ENCODE peak calls at places on chromosomes 5 and 9, in five cellular contexts. L, X, H, W and R are unnamed samples.

GRCh38 chr5:33299621-33300208 is 141.1 kb upstream of the TARS1 start:
- DNase-seq in H (peak; percentile 2), L (no peak), X (no peak), W (no peak), R (no peak)

GRCh38 chr5:135615581-135616260 is 36.9 kb upstream of the CXCL14 start:
- DNase-seq in H (no peak), W (no peak), X (no peak), L (no peak), R (no peak)

GRCh38 chr5:123094919-123095693 is 6.1 kb downstream of the PRDM6 start:
- DNase-seq in X (peak; percentile 52), L (no peak), H (no peak), W (no peak), R (no peak)

GRCh38 chr5:137085206-137085605 is 413.9 kb downstream of the SPOCK1 start:
- DNase-seq in L (no peak), X (no peak), H (no peak), W (no peak), R (no peak)

GRCh38 chr5:145682197-145682895 is 152.8 kb downstream of the PRELID2 start:
- DNase-seq in H (no peak), X (no peak), W (no peak), L (no peak), R (no peak)

GRCh38 chr9:34072868-34073590 is 24.3 kb upstream of the UBAP2 start:
- DNase-seq in H (peak; percentile 87), X (no peak), W (no peak), L (peak; percentile 70), R (peak; percentile 70)

GRCh38 chr9:96674914-96675538 is 19.9 kb upstream of the PRXL2C start:
- DNase-seq in H (no peak), L (no peak), W (no peak), X (no peak), R (peak; percentile 37)

GRCh38 chr9:87270241-87271234 is 227.1 kb upstream of the DAPK1 start:
- DNase-seq in H (no peak), L (no peak), X (peak; percentile 42), W (no peak), R (peak; percentile 28)

GRCh38 chr9:87212563-87213154 is 265.4 kb upstream of the GAS1 start:
- DNase-seq in H (no peak), X (no peak), W (no peak), L (no peak), R (no peak)

GRCh38 chr5:56669534-56670483 is 145.5 kb upstream of the MAP3K1 start:
- DNase-seq in H (no peak), W (peak; percentile 52), X (peak; percentile 47), L (peak; percentile 40), R (no peak)

GRCh38 chr9:91150273-91151013 is 211.3 kb downstream of the AUH start:
- DNase-seq in W (no peak), L (no peak), H (no peak), X (no peak), R (no peak)

GRCh38 chr5:136079195-136079985 is 50.6 kb downstream of the TGFBI start:
- DNase-seq in X (no peak), H (no peak), W (no peak), L (no peak), R (no peak)

GRCh38 chr5:922745-923472 is 30.2 kb downstream of the TRIP13 start:
- DNase-seq in L (no peak), H (no peak), X (peak; percentile 9), W (no peak), R (no peak)

GRCh38 chr9:34046784-34047379 is 1.8 kb downstream of the UBAP2 start:
- DNase-seq in W (no peak), H (no peak), X (no peak), L (no peak), R (no peak)

GRCh38 chr5:179130101-179130681 is 70.0 kb downstream of the ZNF354C start:
- DNase-seq in L (no peak), X (no peak), H (no peak), W (peak; percentile 29), R (no peak)

GRCh38 chr5:9047932-9048331 is 497.9 kb downstream of the SEMA5A start:
- DNase-seq in X (no peak), W (no peak), L (no peak), H (no peak), R (no peak)

GRCh38 chr5:62473209-62473608 is 60.6 kb downstream of the IPO11 start:
- DNase-seq in X (no peak), W (no peak), H (no peak), L (no peak), R (no peak)

GRCh38 chr9:124428751-124429529 is 13.7 kb upstream of the PSMB7 start:
- DNase-seq in X (no peak), W (no peak), H (no peak), L (no peak), R (no peak)

GRCh38 chr9:6355728-6356127 is 27.6 kb downstream of the TPD52L3 start:
- DNase-seq in X (no peak), W (no peak), H (no peak), L (no peak), R (no peak)

GRCh38 chr9:95876595-95876994 is 1.1 kb downstream of the ERCC6L2 start:
- DNase-seq in W (no peak), X (no peak), H (no peak), L (no peak), R (no peak)

GRCh38 chr5:68086857-68087256 is 128.7 kb upstream of the PIK3R1 start:
- DNase-seq in X (peak; percentile 69), H (no peak), W (no peak), L (peak; percentile 44), R (peak; percentile 9)

GRCh38 chr9:75233011-75233410 is 144.7 kb downstream of the OSTF1 start:
- DNase-seq in H (no peak), L (no peak), W (no peak), X (no peak), R (no peak)

GRCh38 chr5:5318426-5319205 is 103.9 kb upstream of the ICE1 start:
- DNase-seq in W (no peak), L (no peak), X (no peak), H (no peak), R (peak; percentile 46)

GRCh38 chr9:34994429-34995287 is 5.1 kb downstream of the DNAJB5 start:
- DNase-seq in L (peak; percentile 76), X (no peak), H (peak; percentile 78), W (no peak), R (peak; percentile 15)

GRCh38 chr9:106846847-106847246 is 16.1 kb upstream of the ZNF462 start:
- DNase-seq in H (no peak), W (no peak), X (no peak), L (no peak), R (no peak)

GRCh38 chr5:108620516-108620915 is 127.2 kb upstream of the FER start:
- DNase-seq in L (no peak), H (no peak), W (no peak), X (no peak), R (no peak)

GRCh38 chr5:113110117-113110516 is 133.5 kb downstream of the DCP2 start:
- DNase-seq in L (no peak), W (no peak), X (no peak), H (no peak), R (no peak)

GRCh38 chr5:53917095-53917494 is 356.7 kb downstream of the NDUFS4 start:
- DNase-seq in X (no peak), H (peak; percentile 18), L (no peak), W (no peak), R (no peak)

GRCh38 chr9:35845824-35846771 is 17.1 kb downstream of the TMEM8B start:
- DNase-seq in L (no peak), X (peak; percentile 10), H (no peak), W (no peak), R (no peak)

GRCh38 chr5:157519579-157520253 is 55.9 kb downstream of the ADAM19 start:
- DNase-seq in H (no peak), W (no peak), L (no peak), X (no peak), R (no peak)

GRCh38 chr5:83524991-83525390 is 53.4 kb downstream of the VCAN start:
- DNase-seq in H (no peak), X (no peak), W (no peak), L (no peak), R (no peak)

DNA sequence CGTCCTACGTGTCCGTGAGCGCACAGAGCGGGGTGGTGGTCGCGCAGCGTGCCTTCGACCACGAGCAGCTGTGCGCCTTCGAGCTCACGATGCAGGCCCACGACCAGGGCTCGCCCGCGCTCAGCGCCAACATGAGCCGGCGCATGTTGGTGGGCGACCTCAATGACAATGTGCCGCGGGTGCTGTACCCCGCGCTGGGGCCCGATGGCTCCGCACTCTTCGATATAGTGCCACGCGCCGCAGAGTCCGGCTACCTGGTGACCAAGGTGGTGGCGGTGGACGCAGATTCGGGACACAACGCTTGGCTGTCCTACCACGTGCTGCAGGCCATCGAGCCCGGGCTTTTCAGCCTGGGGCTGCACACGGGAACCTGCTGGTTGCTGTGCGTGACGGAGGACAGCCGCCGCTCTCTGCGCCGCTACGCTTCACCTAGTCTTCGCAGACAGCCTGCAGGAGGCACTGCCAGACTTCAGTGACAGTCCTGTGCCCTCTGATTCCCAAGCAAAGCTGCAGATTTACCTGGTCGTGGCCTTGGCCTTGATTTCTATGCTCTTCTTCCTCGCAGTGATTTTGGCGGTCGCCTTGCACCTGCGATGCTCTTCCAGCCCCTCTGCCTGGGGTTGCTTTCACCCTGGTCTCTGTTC is 2.4 kb upstream of the PCDHGA12 start:
- DNase-seq in W (no peak), H (no peak), X (no peak), L (no peak), R (no peak)
- H3K9me3 ChIP-seq in W (peaks cover 99% of the 10 kb centered on the region), H (peaks cover 75% of the 10 kb centered on the region), X (peaks cover 92% of the 10 kb centered on the region), L (no peaks in the 10 kb centered on the region), R (peaks cover 4% of the 10 kb centered on the region)

GRCh38 chr5:50299896-50300295 is 141.2 kb downstream of the EMB start:
- DNase-seq in X (no peak), L (no peak), W (no peak), H (no peak), R (no peak)
- H3K9me3 ChIP-seq in X (peaks cover 3% of the 10 kb centered on the region), L (no peaks in the 10 kb centered on the region), W (peaks cover 5% of the 10 kb centered on the region), H (no peaks in the 10 kb centered on the region), R (no peaks in the 10 kb centered on the region)

GRCh38 chr5:23303433-23303832 is 204.0 kb upstream of the PRDM9 start:
- DNase-seq in H (no peak), L (no peak), X (no peak), W (no peak), R (no peak)

GRCh38 chr5:23302438-23302837 is 205.0 kb upstream of the PRDM9 start:
- DNase-seq in X (no peak), H (no peak), L (no peak), W (no peak), R (no peak)

GRCh38 chr5:23303836-23304235 is 203.6 kb upstream of the PRDM9 start:
- DNase-seq in X (no peak), H (no peak), L (no peak), W (no peak), R (no peak)

GRCh38 chr5:23305055-23305454 is 202.4 kb upstream of the PRDM9 start:
- DNase-seq in L (no peak), X (no peak), H (no peak), W (no peak), R (no peak)
- H3K9me3 ChIP-seq in L (no peaks in the 10 kb centered on the region), X (no peaks in the 10 kb centered on the region), H (no peaks in the 10 kb centered on the region), W (peaks cover 15% of the 10 kb centered on the region), R (no peaks in the 10 kb centered on the region)

GRCh38 chr5:175141421-175141820 is 302.6 kb downstream of the DRD1 start:
- DNase-seq in L (no peak), X (no peak), W (no peak), H (no peak), R (no peak)
- H3K9me3 ChIP-seq in L (peaks cover under 1% of the 10 kb centered on the region), X (peaks cover 11% of the 10 kb centered on the region), W (peaks cover 11% of the 10 kb centered on the region), H (peaks cover 10% of the 10 kb centered on the region), R (peaks cover 11% of the 10 kb centered on the region)